ENCODE peak calls at places on chromosomes 1 and 21, in nine cellular contexts. W, D, G, O, I, T, S, U and M are unnamed samples.

GRCh38 chr1:194374649-194375048 is 1188.2 kb upstream of the B3GALT2 start:
- DNase-seq in W (no peak), D (no peak), G (no peak), O (no peak), I (no peak), T (no peak), S (no peak), U (no peak), M (no peak)

GRCh38 chr1:36236302-36236701 is 12.1 kb downstream of the THRAP3 start:
- DNase-seq in W (no peak), D (no peak), G (no peak), O (no peak), I (no peak), T (no peak), S (no peak), U (no peak), M (no peak)

GRCh38 chr1:2437617-2438016 is 25.3 kb upstream of the PEX10 start:
- DNase-seq in W (no peak), D (no peak), G (no peak), O (no peak), I (no peak), T (no peak), S (no peak), U (no peak), M (no peak)

GRCh38 chr1:236120725-236121153 is 21.6 kb upstream of the GPR137B start:
- DNase-seq in W (no peak), D (no peak), G (no peak), O (no peak), I (peak; percentile 43), T (no peak), S (no peak), U (no peak), M (no peak)

GRCh38 chr21:27622636-27623035 is 655.7 kb upstream of the ADAMTS5 start:
- DNase-seq in W (no peak), D (no peak), G (no peak), O (no peak), I (no peak), T (no peak), S (no peak), U (no peak), M (no peak)

GRCh38 chr1:18974005-18974404 is 17.5 kb upstream of the IFFO2 start:
- DNase-seq in W (no peak), D (no peak), G (no peak), O (no peak), I (no peak), T (no peak), S (no peak), U (no peak), M (no peak)

GRCh38 chr1:220454155-220454777 is 73.7 kb upstream of the MARK1 start:
- DNase-seq in W (no peak), D (no peak), G (no peak), O (no peak), I (no peak), T (no peak), S (no peak), U (no peak), M (peak; percentile 27)

GRCh38 chr1:40980453-40981121 is 1.1 kb downstream of the CTPS1 start:
- DNase-seq in W (peak; percentile 19), D (no peak), G (peak; percentile 21), O (peak; percentile 11), I (peak; percentile 79), T (no peak), S (peak; percentile 38), U (peak; percentile 12), M (peak; percentile 64)

GRCh38 chr1:212482352-212483153 is 49.8 kb downstream of the NENF start:
- DNase-seq in W (no peak), D (peak; percentile 13), G (peak; percentile 44), O (no peak), I (no peak), T (no peak), S (peak; percentile 85), U (no peak), M (peak; percentile 66)

GRCh38 chr1:180482425-180483275 is 19.7 kb downstream of the ACBD6 start:
- DNase-seq in W (peak; percentile 20), D (peak; percentile 73), G (no peak), O (no peak), I (peak; percentile 17), T (no peak), S (peak; percentile 45), U (peak; percentile 33), M (peak; percentile 73)

GRCh38 chr1:167404161-167404888 is 114.0 kb downstream of the CD247 start:
- DNase-seq in W (no peak), D (peak; percentile 66), G (no peak), O (no peak), I (no peak), T (no peak), S (no peak), U (no peak), M (no peak)

GRCh38 chr1:227884370-227885134 is 63.2 kb downstream of the WNT9A start:
- DNase-seq in W (no peak), D (no peak), G (no peak), O (no peak), I (no peak), T (no peak), S (no peak), U (no peak), M (no peak)

GRCh38 chr1:108114026-108114599 is 86.0 kb downstream of the SLC25A24 start:
- DNase-seq in W (no peak), D (no peak), G (no peak), O (no peak), I (no peak), T (no peak), S (no peak), U (no peak), M (no peak)

GRCh38 chr1:21861602-21862429 is 49.8 kb downstream of the LDLRAD2 start:
- DNase-seq in W (no peak), D (peak; percentile 25), G (peak; percentile 35), O (no peak), I (no peak), T (no peak), S (peak; percentile 77), U (no peak), M (peak; percentile 83)

GRCh38 chr1:243917177-243917862 is 67.3 kb upstream of the AKT3 start:
- DNase-seq in W (no peak), D (peak; percentile 83), G (peak; percentile 15), O (no peak), I (peak; percentile 35), T (peak; percentile 52), S (no peak), U (peak; percentile 41), M (peak; percentile 95)

GRCh38 chr1:28553229-28553930 is 495 bp downstream of the TRNAU1AP start:
- DNase-seq in W (peak; percentile 26), D (peak; percentile 40), G (peak; percentile 53), O (no peak), I (peak; percentile 49), T (peak; percentile 50), S (peak; percentile 39), U (peak; percentile 33), M (peak; percentile 53)

GRCh38 chr1:220342853-220343252 is 70.6 kb upstream of the RAB3GAP2 start:
- DNase-seq in W (no peak), D (no peak), G (no peak), O (no peak), I (no peak), T (no peak), S (peak; percentile 6), U (no peak), M (peak; percentile 18)

GRCh38 chr1:185645201-185645640 is 89.0 kb upstream of the HMCN1 start:
- DNase-seq in W (no peak), D (peak; percentile 15), G (no peak), O (no peak), I (no peak), T (no peak), S (no peak), U (no peak), M (peak; percentile 13)

GRCh38 chr1:56578664-56578962 is 750 bp downstream of the PLPP3 start:
- DNase-seq in W (peak; percentile 8), D (no peak), G (no peak), O (no peak), I (no peak), T (no peak), S (no peak), U (no peak), M (peak; percentile 43)

GRCh38 chr1:2632561-2633361 is at the start of gene MMEL1:
- DNase-seq in W (no peak), D (no peak), G (peak; percentile 58), O (no peak), I (peak; percentile 53), T (no peak), S (no peak), U (no peak), M (no peak)

GRCh38 chr1:39326836-39327235 is 122.3 kb downstream of the MACF1 start:
- DNase-seq in W (no peak), D (no peak), G (no peak), O (no peak), I (no peak), T (no peak), S (no peak), U (no peak), M (no peak)

GRCh38 chr1:186499571-186499970 is 38.7 kb upstream of the PDC start:
- DNase-seq in W (no peak), D (peak; percentile 13), G (no peak), O (no peak), I (no peak), T (no peak), S (no peak), U (no peak), M (no peak)

GRCh38 chr21:46182548-46183336 is 1.5 kb downstream of the SPATC1L start:
- DNase-seq in W (no peak), D (no peak), G (no peak), O (no peak), I (no peak), T (no peak), S (no peak), U (no peak), M (no peak)

GRCh38 chr1:230857077-230857476 is 11.2 kb downstream of the C1orf198 start:
- DNase-seq in W (no peak), D (no peak), G (no peak), O (no peak), I (no peak), T (peak; percentile 64), S (peak; percentile 89), U (no peak), M (peak; percentile 90)

GRCh38 chr21:38645282-38645681 is 147.0 kb upstream of the ERG start:
- DNase-seq in W (no peak), D (peak; percentile 32), G (no peak), O (no peak), I (no peak), T (no peak), S (peak; percentile 62), U (no peak), M (peak; percentile 89)

GRCh38 chr1:228090613-228091081 is 8.1 kb downstream of the ARF1 start:
- DNase-seq in W (no peak), D (peak; percentile 16), G (peak; percentile 16), O (no peak), I (peak; percentile 1), T (no peak), S (no peak), U (no peak), M (peak; percentile 43)

GRCh38 chr1:30371888-30372791 is 351.2 kb downstream of the MATN1 start:
- DNase-seq in W (no peak), D (no peak), G (no peak), O (no peak), I (no peak), T (no peak), S (no peak), U (no peak), M (no peak)

GRCh38 chr1:111802110-111802509 is 46.4 kb downstream of the DDX20 start:
- DNase-seq in W (no peak), D (no peak), G (no peak), O (no peak), I (no peak), T (no peak), S (no peak), U (no peak), M (no peak)

GRCh38 chr1:112247036-112247597 is 148.9 kb upstream of the CTTNBP2NL start:
- DNase-seq in W (no peak), D (no peak), G (no peak), O (no peak), I (no peak), T (no peak), S (no peak), U (peak; percentile 56), M (no peak)

GRCh38 chr1:18575620-18576019 is 55.0 kb upstream of the PAX7 start:
- DNase-seq in W (peak; percentile 56), D (no peak), G (peak; percentile 73), O (peak; percentile 21), I (peak; percentile 65), T (no peak), S (no peak), U (peak; percentile 1), M (no peak)

GRCh38 chr1:107004421-107004820 is 52.1 kb upstream of the PRMT6 start:
- DNase-seq in W (no peak), D (peak; percentile 8), G (no peak), O (no peak), I (no peak), T (no peak), S (peak; percentile 1), U (no peak), M (no peak)